ENCODE peak calls at places on chromosomes 1 and 21, in ten cellular contexts. A is GM23248, X is PC-3, S is OCI-LY7, J is HCT116, O is GM23338, V is HepG2, G is osteoblast, C is Karpas-422, T is IMR-90. K is an unnamed sample.

GRCh38 chr1:229836324-229836723 is 210.3 kb downstream of the URB2 start:
- DNase-seq in A (no peak), X (no peak), S (no peak), J (no peak), O (no peak), V (no peak), G (no peak), C (peak; percentile 50), T (no peak), K (no peak)

GRCh38 chr1:89907669-89908293 is 86.9 kb downstream of the LRRC8D start:
- DNase-seq in A (peak; percentile 76), X (peak; percentile 85), S (no peak), J (no peak), O (no peak), V (no peak), G (peak; percentile 89), C (peak; percentile 57), T (peak; percentile 82), K (no peak)

GRCh38 chr1:181216571-181216994 is 128.1 kb downstream of the IER5 start:
- DNase-seq in A (no peak), X (no peak), S (no peak), J (no peak), O (peak; percentile 12), V (no peak), G (no peak), C (no peak), T (no peak), K (no peak)

GRCh38 chr1:230087034-230087721 is 20.1 kb downstream of the GALNT2 start:
- DNase-seq in A (no peak), X (no peak), S (no peak), J (no peak), O (no peak), V (no peak), G (no peak), C (no peak), T (no peak), K (peak; percentile 90)

GRCh38 chr1:29197590-29197924 is 15.9 kb upstream of the SRSF4 start:
- DNase-seq in A (peak; percentile 70), X (peak; percentile 60), S (peak; percentile 67), J (peak; percentile 45), O (peak; percentile 80), V (peak; percentile 60), G (no peak), C (peak; percentile 82), T (peak; percentile 62), K (peak; percentile 35)

GRCh38 chr21:28228624-28228995 is 764.1 kb downstream of the LTN1 start:
- DNase-seq in A (no peak), X (no peak), S (no peak), J (no peak), O (no peak), V (no peak), G (no peak), C (no peak), T (no peak), K (no peak)

GRCh38 chr1:25675729-25676476 is 59.3 kb downstream of the MAN1C1 start:
- DNase-seq in A (no peak), X (no peak), S (peak; percentile 81), J (no peak), O (no peak), V (no peak), G (no peak), C (no peak), T (no peak), K (peak; percentile 89)

GRCh38 chr1:46174448-46175231 is at the start of gene TSPAN1:
- DNase-seq in A (peak; percentile 86), X (no peak), S (no peak), J (no peak), O (no peak), V (no peak), G (peak; percentile 91), C (no peak), T (peak; percentile 45), K (no peak)

GRCh38 chr1:75136158-75136815 is 2.1 kb downstream of the LHX8 start:
- DNase-seq in A (peak; percentile 28), X (no peak), S (no peak), J (no peak), O (peak; percentile 76), V (no peak), G (peak; percentile 36), C (no peak), T (no peak), K (no peak)

GRCh38 chr1:24472527-24473251 is 29.9 kb upstream of the RCAN3 start:
- DNase-seq in A (no peak), X (no peak), S (no peak), J (no peak), O (no peak), V (peak; percentile 64), G (no peak), C (no peak), T (no peak), K (no peak)

GRCh38 chr1:117633936-117634335 is 28.1 kb downstream of the TENT5C start:
- DNase-seq in A (no peak), X (no peak), S (no peak), J (no peak), O (no peak), V (no peak), G (no peak), C (no peak), T (no peak), K (no peak)

GRCh38 chr21:34952701-34953100 is 96.4 kb downstream of the RUNX1 start:
- DNase-seq in A (no peak), X (no peak), S (no peak), J (no peak), O (peak; percentile 12), V (no peak), G (no peak), C (no peak), T (no peak), K (peak; percentile 42)

GRCh38 chr1:9228589-9228988 is 6.0 kb upstream of the H6PD start:
- DNase-seq in A (no peak), X (peak; percentile 31), S (no peak), J (no peak), O (no peak), V (no peak), G (no peak), C (no peak), T (peak; percentile 62), K (no peak)

GRCh38 chr1:47460456-47460855 is 22.6 kb downstream of the FOXD2 start:
- DNase-seq in A (no peak), X (no peak), S (no peak), J (no peak), O (no peak), V (no peak), G (no peak), C (no peak), T (no peak), K (no peak)
- H3K4me2 ChIP-seq in A (no peak overlapping the region), X (no peak overlapping the region), S (no peak overlapping the region), J (no peak overlapping the region), O (peak overlapping the region; percentile 58), V (no peak overlapping the region), G (no peak overlapping the region), C (no peak overlapping the region), T (no peak overlapping the region), K (no peak overlapping the region)

DNA sequence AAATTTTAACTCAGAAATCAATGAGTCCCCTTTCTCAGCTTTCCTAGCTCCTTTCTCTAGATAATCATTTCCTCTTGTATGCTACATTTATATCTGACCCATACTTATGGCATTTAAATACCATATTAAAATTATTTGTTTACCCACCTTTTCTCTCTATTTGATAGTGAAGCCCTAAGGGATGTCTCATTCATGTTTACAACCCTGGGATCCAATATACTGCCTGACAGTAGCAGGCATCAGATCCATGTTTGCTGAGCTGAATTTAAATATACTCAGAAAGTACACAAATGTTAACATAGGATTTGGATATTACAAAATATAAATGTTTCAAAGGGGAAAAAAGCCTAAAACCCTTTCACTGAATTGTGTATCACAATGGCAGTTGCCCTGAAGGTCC is 26.5 kb downstream of the SCMH1 start:
- DNase-seq in A (no peak), X (peak; percentile 37), S (no peak), J (no peak), O (no peak), V (no peak), G (no peak), C (no peak), T (no peak), K (no peak)
- H3K4me2 ChIP-seq in A (no peak overlapping the region), X (no peak overlapping the region), S (no peak overlapping the region), J (no peak overlapping the region), O (no peak overlapping the region), V (no peak overlapping the region), G (no peak overlapping the region), C (no peak overlapping the region), T (no peak overlapping the region), K (no peak overlapping the region)

DNA sequence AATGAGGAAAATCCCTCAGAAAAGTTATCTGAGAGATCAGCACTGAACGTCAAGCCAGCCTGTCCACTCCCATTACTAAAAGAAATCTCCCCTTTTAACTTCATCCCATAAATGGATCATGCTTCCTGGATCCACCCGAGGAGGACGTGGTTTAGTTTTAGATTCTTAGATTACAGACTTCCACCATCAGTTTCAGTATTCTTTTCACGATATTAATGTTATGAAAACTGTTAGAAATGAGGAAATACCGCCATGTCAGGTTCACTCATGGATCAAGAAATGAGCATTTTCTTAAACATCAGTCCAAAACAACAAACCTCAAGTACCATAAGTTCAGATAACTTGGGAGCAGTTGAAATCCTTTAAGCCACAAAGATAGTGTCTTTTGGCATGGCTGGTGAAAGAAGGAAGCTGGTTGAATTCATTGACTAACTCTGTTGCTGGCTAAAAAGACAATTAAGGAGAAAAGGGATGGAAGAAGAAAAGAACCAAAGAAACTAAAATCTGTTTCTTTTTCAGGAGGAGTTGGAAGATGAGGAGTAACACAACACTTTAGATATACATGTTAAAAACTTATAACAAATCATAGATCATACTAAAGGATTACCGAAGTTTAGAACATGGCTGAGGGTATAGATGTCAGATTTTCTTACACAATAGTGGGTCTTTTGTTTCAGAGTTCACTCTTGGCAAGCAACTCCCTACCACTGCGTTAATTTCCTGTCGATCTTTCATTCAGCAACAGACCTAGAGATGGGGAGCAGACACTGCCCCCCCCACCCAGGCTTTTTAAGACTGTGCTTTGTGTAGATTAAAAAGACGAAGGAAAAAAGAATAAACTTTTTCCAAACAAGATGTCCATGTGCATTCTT is 50.1 kb downstream of the NFIA start:
- DNase-seq in A (peak; percentile 4), X (no peak), S (no peak), J (no peak), O (no peak), V (no peak), G (no peak), C (no peak), T (peak; percentile 5), K (no peak)
- H3K4me2 ChIP-seq in A (peak overlapping the region; percentile 45), X (peak overlapping the region; percentile 32), S (no peak overlapping the region), J (no peak overlapping the region), O (no peak overlapping the region), V (no peak overlapping the region), G (peak overlapping the region; percentile 77), C (peak overlapping the region; percentile 24), T (peak overlapping the region; percentile 63), K (no peak overlapping the region)

DNA sequence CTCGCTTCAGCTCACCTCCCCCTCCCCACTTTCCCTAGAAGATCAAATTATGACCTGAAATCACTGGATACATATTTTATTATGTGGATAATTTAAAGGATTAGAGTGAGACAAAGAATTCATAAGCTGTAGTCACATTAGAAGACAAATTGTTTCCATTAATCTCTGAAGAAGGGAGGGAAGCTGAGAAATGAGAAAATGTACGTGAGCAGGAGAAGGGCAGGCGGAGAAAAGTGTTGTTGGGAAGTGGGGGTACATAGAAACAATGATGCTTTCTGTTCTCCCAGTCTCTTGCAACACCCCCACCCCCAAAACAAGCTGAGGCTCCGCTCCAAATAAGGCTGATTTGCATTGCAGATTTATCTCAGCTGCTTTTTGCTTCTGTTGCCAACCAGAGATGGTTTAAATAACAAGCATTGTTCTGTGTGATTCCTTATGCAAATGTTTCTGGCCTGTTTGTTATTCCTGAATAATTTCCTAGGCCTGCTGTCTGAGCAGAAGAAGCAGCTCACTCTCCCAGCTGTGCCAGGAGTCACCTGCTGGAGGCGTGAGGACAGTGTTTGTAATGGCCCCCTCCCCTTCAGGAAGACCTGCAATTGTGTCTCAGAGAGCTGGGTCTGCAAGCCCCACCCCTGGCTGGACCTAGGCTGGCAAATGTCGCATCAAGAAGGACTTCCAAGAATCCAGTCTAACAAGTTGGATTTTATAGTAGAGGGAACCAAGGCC is 121.8 kb upstream of the TNR start:
- DNase-seq in A (no peak), X (no peak), S (no peak), J (no peak), O (peak; percentile 91), V (no peak), G (no peak), C (no peak), T (no peak), K (no peak)
- H3K4me2 ChIP-seq in A (no peak overlapping the region), X (no peak overlapping the region), S (no peak overlapping the region), J (no peak overlapping the region), O (peak overlapping the region; percentile 53), V (no peak overlapping the region), G (no peak overlapping the region), C (no peak overlapping the region), T (no peak overlapping the region), K (no peak overlapping the region)

K was measured in DND-41.